ENCODE peak calls at places on chromosomes 6 and 20, in five cellular contexts. One of them, this sample, is unnamed.

GRCh38 chr6:108661430-108661829 is 100.7 kb downstream of the FOXO3 start:
- DNase-seq in CD4-positive, alpha-beta T cell: no peak
- DNase-seq in psoas muscle: no peak
- DNase-seq in Peyer's patch: no peak
- DNase-seq in PC-3: peak; percentile 63
- DNase-seq in this sample: no peak

GRCh38 chr20:64188682-64189529 is 24.7 kb downstream of the MYT1 start:
- DNase-seq in CD4-positive, alpha-beta T cell: no peak
- DNase-seq in psoas muscle: no peak
- DNase-seq in Peyer's patch: no peak
- DNase-seq in PC-3: peak; percentile 31
- DNase-seq in this sample: no peak

GRCh38 chr20:36969478-36970186 is 18.1 kb upstream of the SAMHD1 start:
- DNase-seq in CD4-positive, alpha-beta T cell: peak; percentile 40
- DNase-seq in psoas muscle: no peak
- DNase-seq in Peyer's patch: no peak
- DNase-seq in PC-3: no peak
- DNase-seq in this sample: no peak

GRCh38 chr6:27865952-27866369 is 46.2 kb downstream of the OR2B2 start:
- DNase-seq in CD4-positive, alpha-beta T cell: peak; percentile 7
- DNase-seq in psoas muscle: no peak
- DNase-seq in Peyer's patch: peak; percentile 57
- DNase-seq in PC-3: peak; percentile 23
- DNase-seq in this sample: no peak

GRCh38 chr20:63074631-63075030 is 67.9 kb upstream of the BHLHE23 start:
- DNase-seq in CD4-positive, alpha-beta T cell: no peak
- DNase-seq in psoas muscle: peak; percentile 26
- DNase-seq in Peyer's patch: no peak
- DNase-seq in PC-3: no peak
- DNase-seq in this sample: no peak

GRCh38 chr20:51388227-51388626 is 154.3 kb downstream of the NFATC2 start:
- DNase-seq in CD4-positive, alpha-beta T cell: no peak
- DNase-seq in psoas muscle: no peak
- DNase-seq in Peyer's patch: no peak
- DNase-seq in PC-3: peak; percentile 93
- DNase-seq in this sample: no peak

GRCh38 chr6:117200067-117200466 is 65.3 kb upstream of the VGLL2 start:
- DNase-seq in CD4-positive, alpha-beta T cell: no peak
- DNase-seq in psoas muscle: peak; percentile 67
- DNase-seq in Peyer's patch: no peak
- DNase-seq in PC-3: no peak
- DNase-seq in this sample: no peak

GRCh38 chr6:63526931-63527330 is 45.3 kb upstream of the LOC128125822 start:
- DNase-seq in CD4-positive, alpha-beta T cell: no peak
- DNase-seq in psoas muscle: no peak
- DNase-seq in Peyer's patch: no peak
- DNase-seq in PC-3: no peak
- DNase-seq in this sample: no peak

GRCh38 chr6:137740967-137741761 is 125.9 kb upstream of the TNFAIP3 start:
- DNase-seq in CD4-positive, alpha-beta T cell: no peak
- DNase-seq in psoas muscle: no peak
- DNase-seq in Peyer's patch: no peak
- DNase-seq in PC-3: no peak
- DNase-seq in this sample: no peak

GRCh38 chr6:11198663-11199603 is 33.5 kb downstream of the NEDD9 start:
- DNase-seq in CD4-positive, alpha-beta T cell: no peak
- DNase-seq in psoas muscle: no peak
- DNase-seq in Peyer's patch: no peak
- DNase-seq in PC-3: no peak
- DNase-seq in this sample: no peak

GRCh38 chr6:42616716-42617115 is 52.9 kb downstream of the UBR2 start:
- DNase-seq in CD4-positive, alpha-beta T cell: no peak
- DNase-seq in psoas muscle: no peak
- DNase-seq in Peyer's patch: no peak
- DNase-seq in PC-3: no peak
- DNase-seq in this sample: no peak

GRCh38 chr6:148323344-148323743 is 19.3 kb upstream of the SASH1 start:
- DNase-seq in CD4-positive, alpha-beta T cell: no peak
- DNase-seq in psoas muscle: no peak
- DNase-seq in Peyer's patch: no peak
- DNase-seq in PC-3: peak; percentile 39
- DNase-seq in this sample: no peak

GRCh38 chr20:46894579-46894958 is at the start of gene EYA2:
- DNase-seq in CD4-positive, alpha-beta T cell: no peak
- DNase-seq in psoas muscle: peak; percentile 63
- DNase-seq in Peyer's patch: no peak
- DNase-seq in PC-3: no peak
- DNase-seq in this sample: no peak

GRCh38 chr6:73942581-73942980 is 246.6 kb downstream of the CD109 start:
- DNase-seq in CD4-positive, alpha-beta T cell: no peak
- DNase-seq in psoas muscle: no peak
- DNase-seq in Peyer's patch: no peak
- DNase-seq in PC-3: peak; percentile 78
- DNase-seq in this sample: peak; percentile 10

GRCh38 chr6:113672691-113673149 is 184.4 kb upstream of the MARCKS start:
- DNase-seq in CD4-positive, alpha-beta T cell: no peak
- DNase-seq in psoas muscle: peak; percentile 80
- DNase-seq in Peyer's patch: no peak
- DNase-seq in PC-3: no peak
- DNase-seq in this sample: no peak

DNA sequence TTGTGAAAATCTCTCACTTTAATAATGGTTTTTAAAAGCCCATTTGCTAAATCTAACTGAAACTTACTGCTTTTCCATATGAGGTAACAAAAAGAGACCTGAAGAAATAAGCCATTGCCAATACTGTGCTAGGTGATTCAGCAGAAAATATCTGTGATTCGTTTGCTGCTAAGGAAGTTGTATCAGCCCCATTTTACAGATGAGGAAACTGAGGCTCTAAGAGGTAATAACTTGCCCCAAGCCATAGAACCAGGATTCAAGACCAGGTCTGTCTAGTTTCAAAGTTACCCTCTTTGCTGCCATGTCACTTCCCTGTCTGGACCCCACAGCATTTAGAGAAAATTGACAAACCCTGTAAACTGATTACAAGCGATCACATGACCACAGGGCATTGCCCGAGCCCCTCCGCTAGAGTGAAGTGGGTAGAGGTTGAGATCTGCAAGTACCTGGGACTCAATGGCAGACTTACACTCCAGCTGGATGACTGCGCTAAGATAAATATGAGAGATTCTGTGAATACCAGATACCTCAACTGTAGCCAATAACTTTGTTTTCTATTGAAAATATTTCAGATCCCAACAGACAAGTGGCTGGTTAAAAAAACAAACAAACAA is 69.3 kb downstream of the TNFRSF21 start:
- DNase-seq in CD4-positive, alpha-beta T cell: no peak
- DNase-seq in psoas muscle: no peak
- DNase-seq in Peyer's patch: no peak
- DNase-seq in PC-3: no peak
- DNase-seq in this sample: no peak
- H3K27ac ChIP-seq in CD4-positive, alpha-beta T cell: no peak overlapping the region
- H3K27ac ChIP-seq in psoas muscle: no peak overlapping the region
- H3K27ac ChIP-seq in Peyer's patch: no peak overlapping the region
- H3K27ac ChIP-seq in PC-3: no peak overlapping the region
- H3K27ac ChIP-seq in this sample: no peak overlapping the region

DNA sequence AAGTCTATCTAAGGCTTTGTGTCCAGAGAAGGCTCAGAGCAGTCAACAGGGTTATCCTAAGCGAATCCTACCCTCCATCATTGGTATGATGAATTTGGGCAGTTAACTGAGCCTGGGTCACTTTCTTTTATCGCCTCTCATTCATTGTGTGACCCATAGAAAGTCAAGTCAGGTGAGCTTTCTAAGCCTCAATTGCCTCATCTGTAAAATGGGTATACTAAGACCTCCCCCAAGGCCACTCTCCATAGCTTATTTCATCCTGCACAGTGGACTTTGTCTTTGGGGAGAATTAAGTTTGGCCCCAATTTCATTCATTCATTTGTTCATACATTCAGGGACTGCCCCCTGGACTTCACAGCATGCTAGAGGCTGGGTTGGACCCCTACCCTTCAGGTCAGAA is 110.5 kb downstream of the DHX35 start:
- DNase-seq in CD4-positive, alpha-beta T cell: no peak
- DNase-seq in psoas muscle: no peak
- DNase-seq in Peyer's patch: no peak
- DNase-seq in PC-3: no peak
- DNase-seq in this sample: no peak
- H3K27ac ChIP-seq in CD4-positive, alpha-beta T cell: no peak overlapping the region
- H3K27ac ChIP-seq in psoas muscle: no peak overlapping the region
- H3K27ac ChIP-seq in Peyer's patch: no peak overlapping the region
- H3K27ac ChIP-seq in PC-3: no peak overlapping the region
- H3K27ac ChIP-seq in this sample: no peak overlapping the region

DNA sequence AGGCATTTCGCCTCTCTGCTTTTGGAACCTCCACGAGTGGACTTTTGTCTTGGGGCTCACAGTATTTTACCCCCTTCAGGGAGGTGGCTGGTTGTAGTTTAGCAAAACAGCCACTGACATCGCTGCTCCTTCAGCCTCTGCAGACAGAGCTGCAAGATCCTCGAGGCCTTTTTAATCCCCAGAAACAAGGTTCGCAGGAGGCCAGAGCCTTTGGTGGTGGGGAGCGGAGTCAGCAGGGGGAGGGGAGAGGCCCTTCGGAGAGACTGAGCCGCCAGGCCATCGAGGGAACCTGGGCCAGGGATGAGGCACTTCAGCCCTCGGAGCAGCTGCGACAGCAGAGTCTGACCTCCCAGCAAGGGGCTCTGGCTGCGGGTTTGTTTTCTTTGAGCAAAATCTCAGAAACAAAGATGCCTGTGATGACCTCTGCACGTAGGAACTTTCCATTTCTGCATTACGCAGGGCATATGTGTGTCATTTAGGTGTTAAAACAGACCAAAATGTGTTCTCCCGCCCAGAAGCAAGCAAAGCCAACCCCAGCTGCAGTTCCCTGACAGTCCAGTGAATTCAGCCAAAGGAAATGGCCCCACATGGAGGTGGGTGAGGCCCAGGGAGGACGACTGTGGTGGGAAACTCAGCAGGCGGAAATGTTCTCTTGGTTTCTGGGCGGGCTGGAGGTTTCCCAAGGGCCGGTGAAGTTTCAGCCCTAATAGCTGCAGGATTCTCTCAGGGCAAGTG is 171.1 kb upstream of the SULF2 start:
- DNase-seq in CD4-positive, alpha-beta T cell: no peak
- DNase-seq in psoas muscle: peak; percentile 63
- DNase-seq in Peyer's patch: no peak
- DNase-seq in PC-3: no peak
- DNase-seq in this sample: no peak
- H3K27ac ChIP-seq in CD4-positive, alpha-beta T cell: no peak overlapping the region
- H3K27ac ChIP-seq in psoas muscle: no peak overlapping the region
- H3K27ac ChIP-seq in Peyer's patch: no peak overlapping the region
- H3K27ac ChIP-seq in PC-3: no peak overlapping the region
- H3K27ac ChIP-seq in this sample: no peak overlapping the region

GRCh38 chr20:53887973-53888372 is 182.4 kb downstream of the BCAS1 start:
- DNase-seq in CD4-positive, alpha-beta T cell: no peak
- DNase-seq in psoas muscle: no peak
- DNase-seq in Peyer's patch: no peak
- DNase-seq in PC-3: no peak
- DNase-seq in this sample: no peak

GRCh38 chr20:53888951-53889350 is 181.4 kb downstream of the BCAS1 start:
- DNase-seq in CD4-positive, alpha-beta T cell: no peak
- DNase-seq in psoas muscle: no peak
- DNase-seq in Peyer's patch: no peak
- DNase-seq in PC-3: no peak
- DNase-seq in this sample: no peak

GRCh38 chr20:53888510-53888909 is 181.9 kb downstream of the BCAS1 start:
- DNase-seq in CD4-positive, alpha-beta T cell: no peak
- DNase-seq in psoas muscle: no peak
- DNase-seq in Peyer's patch: no peak
- DNase-seq in PC-3: no peak
- DNase-seq in this sample: no peak

GRCh38 chr20:53890434-53891305 is 179.7 kb downstream of the BCAS1 start:
- DNase-seq in CD4-positive, alpha-beta T cell: no peak
- DNase-seq in psoas muscle: no peak
- DNase-seq in Peyer's patch: no peak
- DNase-seq in PC-3: peak; percentile 84
- DNase-seq in this sample: no peak

GRCh38 chr20:53889411-53890148 is 180.8 kb downstream of the BCAS1 start:
- DNase-seq in CD4-positive, alpha-beta T cell: no peak
- DNase-seq in psoas muscle: no peak
- DNase-seq in Peyer's patch: no peak
- DNase-seq in PC-3: no peak
- DNase-seq in this sample: no peak
- H3K27ac ChIP-seq in CD4-positive, alpha-beta T cell: no peak overlapping the region
- H3K27ac ChIP-seq in psoas muscle: no peak overlapping the region
- H3K27ac ChIP-seq in Peyer's patch: no peak overlapping the region
- H3K27ac ChIP-seq in PC-3: peak overlapping the region; percentile 52
- H3K27ac ChIP-seq in this sample: no peak overlapping the region

GRCh38 chr6:157272866-157273755 is 50.2 kb downstream of the TMEM242 start:
- DNase-seq in CD4-positive, alpha-beta T cell: peak; percentile 24
- DNase-seq in psoas muscle: no peak
- DNase-seq in Peyer's patch: peak; percentile 43
- DNase-seq in PC-3: no peak
- DNase-seq in this sample: no peak
- H3K27ac ChIP-seq in CD4-positive, alpha-beta T cell: no peak overlapping the region
- H3K27ac ChIP-seq in psoas muscle: no peak overlapping the region
- H3K27ac ChIP-seq in Peyer's patch: peak overlapping the region; percentile 81
- H3K27ac ChIP-seq in PC-3: no peak overlapping the region
- H3K27ac ChIP-seq in this sample: no peak overlapping the region

GRCh38 chr20:11607047-11607446 is 310.6 kb upstream of the BTBD3 start:
- DNase-seq in CD4-positive, alpha-beta T cell: no peak
- DNase-seq in psoas muscle: no peak
- DNase-seq in Peyer's patch: no peak
- DNase-seq in PC-3: no peak
- DNase-seq in this sample: no peak

GRCh38 chr20:11608736-11609135 is 309.0 kb upstream of the BTBD3 start:
- DNase-seq in CD4-positive, alpha-beta T cell: no peak
- DNase-seq in psoas muscle: no peak
- DNase-seq in Peyer's patch: no peak
- DNase-seq in PC-3: no peak
- DNase-seq in this sample: no peak

DNA sequence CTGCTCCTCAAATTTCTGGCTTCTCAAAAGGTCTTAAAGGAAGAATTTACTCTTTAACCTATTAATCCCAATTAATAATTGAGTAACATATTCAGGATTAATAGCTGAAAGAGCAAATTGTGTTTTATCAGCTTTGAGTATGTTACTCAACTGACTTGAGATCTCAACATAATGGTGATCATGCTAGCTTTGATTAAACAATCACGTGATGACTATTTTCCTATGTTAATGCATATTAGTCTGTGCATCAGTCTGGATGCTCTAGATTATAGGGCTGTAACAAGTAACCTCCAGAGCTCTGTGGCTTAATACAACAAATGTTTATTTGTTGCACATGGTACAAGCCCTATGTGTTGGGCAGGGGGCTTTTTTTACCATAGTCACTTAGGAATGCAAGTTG is 313.4 kb upstream of the BTBD3 start:
- DNase-seq in CD4-positive, alpha-beta T cell: no peak
- DNase-seq in psoas muscle: no peak
- DNase-seq in Peyer's patch: no peak
- DNase-seq in PC-3: no peak
- DNase-seq in this sample: no peak
- H3K27ac ChIP-seq in CD4-positive, alpha-beta T cell: no peak overlapping the region
- H3K27ac ChIP-seq in psoas muscle: no peak overlapping the region
- H3K27ac ChIP-seq in Peyer's patch: no peak overlapping the region
- H3K27ac ChIP-seq in PC-3: no peak overlapping the region
- H3K27ac ChIP-seq in this sample: no peak overlapping the region